ENCODE peak calls at places on chromosome 6, in eight cellular contexts. T, R, L, F, Z, J, P and X are unnamed samples. For H3K36me3, the result is how much of the 10 kb centered on the place peaks cover.

GRCh38 chr6:87920245-87920644 is 127.4 kb upstream of the SPACA1 start:
- DNase-seq in T (no peak), R (no peak), L (no peak), F (no peak), Z (no peak), J (no peak), P (no peak), X (no peak)

GRCh38 chr6:72712921-72713320 is 91.1 kb downstream of the KCNQ5 start:
- DNase-seq in T (no peak), R (no peak), L (no peak), F (no peak), Z (no peak), J (no peak), P (no peak), X (no peak)

GRCh38 chr6:13446371-13446770 is 41.0 kb downstream of the GFOD1 start:
- DNase-seq in T (no peak), R (no peak), L (no peak), F (no peak), Z (no peak), J (no peak), P (no peak), X (no peak)

GRCh38 chr6:139970591-139970991 is 596.1 kb upstream of the CITED2 start:
- DNase-seq in T (no peak), R (no peak), L (no peak), F (no peak), Z (no peak), J (no peak), P (no peak), X (no peak)

GRCh38 chr6:34238507-34239239 is 2.0 kb downstream of the HMGA1 start:
- DNase-seq in T (no peak), R (no peak), L (peak), F (peak), Z (no peak), J (no peak), P (no peak), X (no peak)

GRCh38 chr6:48068326-48069191 is 42.4 kb downstream of the PTCHD4 start:
- DNase-seq in T (peak), R (no peak), L (peak), F (no peak), Z (no peak), J (no peak), P (peak), X (peak)

GRCh38 chr6:163986313-163986712 is 571.8 kb downstream of the QKI start:
- DNase-seq in T (no peak), R (no peak), L (no peak), F (no peak), Z (peak), J (no peak), P (no peak), X (no peak)

GRCh38 chr6:4280721-4281120 is 145.3 kb upstream of the ECI2 start:
- DNase-seq in T (peak), R (no peak), L (no peak), F (no peak), Z (no peak), J (no peak), P (peak), X (no peak)

GRCh38 chr6:52407467-52407866 is 12.7 kb upstream of the EFHC1 start:
- DNase-seq in T (peak), R (no peak), L (no peak), F (no peak), Z (peak), J (no peak), P (peak), X (no peak)

GRCh38 chr6:163324928-163325784 is 89.4 kb upstream of the QKI start:
- DNase-seq in T (no peak), R (no peak), L (no peak), F (peak), Z (peak), J (peak), P (peak), X (no peak)

GRCh38 chr6:40882321-40882720 is 156.7 kb downstream of the UNC5CL start:
- DNase-seq in T (peak), R (no peak), L (peak), F (no peak), Z (peak), J (no peak), P (peak), X (no peak)

GRCh38 chr6:17714177-17714576 is 7.5 kb upstream of the NUP153 start:
- DNase-seq in T (no peak), R (no peak), L (no peak), F (no peak), Z (no peak), J (no peak), P (no peak), X (no peak)

GRCh38 chr6:24924956-24925355 is 10.8 kb downstream of the RIPOR2 start:
- DNase-seq in T (no peak), R (no peak), L (no peak), F (no peak), Z (no peak), J (no peak), P (no peak), X (no peak)

GRCh38 chr6:10951675-10952282 is 64.9 kb downstream of the SYCP2L start:
- DNase-seq in T (peak), R (no peak), L (no peak), F (no peak), Z (no peak), J (no peak), P (no peak), X (no peak)

GRCh38 chr6:20620043-20620442 is 85.8 kb downstream of the CDKAL1 start:
- DNase-seq in T (no peak), R (no peak), L (no peak), F (no peak), Z (no peak), J (no peak), P (no peak), X (no peak)

GRCh38 chr6:145669627-145670034 is 65.7 kb downstream of the EPM2A start:
- DNase-seq in T (no peak), R (no peak), L (no peak), F (no peak), Z (no peak), J (no peak), P (no peak), X (no peak)

GRCh38 chr6:35485402-35485877 is 11.4 kb downstream of the TEAD3 start:
- DNase-seq in T (peak), R (no peak), L (no peak), F (peak), Z (no peak), J (no peak), P (peak), X (peak)

GRCh38 chr6:21438237-21438985 is 155.1 kb upstream of the SOX4 start:
- DNase-seq in T (no peak), R (no peak), L (no peak), F (no peak), Z (no peak), J (no peak), P (no peak), X (no peak)

GRCh38 chr6:35024601-35025054 is 116.5 kb downstream of the TCP11 start:
- DNase-seq in T (peak), R (no peak), L (no peak), F (no peak), Z (peak), J (no peak), P (peak), X (peak)

GRCh38 chr6:36636687-36637418 is 41.7 kb upstream of the CDKN1A start:
- DNase-seq in T (no peak), R (no peak), L (no peak), F (no peak), Z (no peak), J (no peak), P (no peak), X (no peak)

GRCh38 chr6:35710241-35710847 is 21.6 kb upstream of the FKBP5 start:
- DNase-seq in T (no peak), R (no peak), L (no peak), F (peak), Z (peak), J (no peak), P (no peak), X (no peak)

GRCh38 chr6:56757585-56757984 is 114.9 kb upstream of the DST start:
- DNase-seq in T (no peak), R (no peak), L (no peak), F (peak), Z (peak), J (no peak), P (peak), X (peak)

GRCh38 chr6:159823953-159824352 is 23.9 kb downstream of the PNLDC1 start:
- DNase-seq in T (no peak), R (no peak), L (no peak), F (no peak), Z (no peak), J (no peak), P (no peak), X (no peak)

GRCh38 chr6:157329829-157330228 is 6.5 kb upstream of the TMEM242 start:
- DNase-seq in T (no peak), R (no peak), L (no peak), F (no peak), Z (no peak), J (no peak), P (no peak), X (no peak)

GRCh38 chr6:52410979-52411378 is 9.2 kb upstream of the EFHC1 start:
- DNase-seq in T (no peak), R (no peak), L (no peak), F (no peak), Z (no peak), J (no peak), P (no peak), X (no peak)

GRCh38 chr6:165847407-165848098 is 184.5 kb upstream of the PDE10A start:
- DNase-seq in T (no peak), R (no peak), L (no peak), F (no peak), Z (no peak), J (no peak), P (no peak), X (peak)

GRCh38 chr6:169779896-169780295 is 28.5 kb downstream of the ERMARD start:
- DNase-seq in T (no peak), R (no peak), L (no peak), F (no peak), Z (no peak), J (no peak), P (no peak), X (no peak)

GRCh38 chr6:170134077-170135040 is 156.5 kb downstream of the DLL1 start:
- DNase-seq in T (no peak), R (no peak), L (peak), F (peak), Z (peak), J (no peak), P (no peak), X (no peak)

GRCh38 chr6:33147807-33148666 is 44.2 kb downstream of the COL11A2 start:
- DNase-seq in T (peak), R (no peak), L (no peak), F (no peak), Z (peak), J (peak), P (peak), X (peak)

GRCh38 chr6:35415065-35415880 is 36.9 kb upstream of the FANCE start:
- DNase-seq in T (peak), R (no peak), L (peak), F (peak), Z (peak), J (peak), P (peak), X (no peak)

GRCh38 chr6:107658920-107659879 is 164.9 kb downstream of the SCML4 start:
- DNase-seq in T (no peak), R (no peak), L (no peak), F (no peak), Z (no peak), J (no peak), P (no peak), X (no peak)

GRCh38 chr6:54515013-54515412 is 206.8 kb downstream of the TINAG start:
- DNase-seq in T (no peak), R (no peak), L (no peak), F (no peak), Z (no peak), J (no peak), P (peak), X (no peak)

GRCh38 chr6:12969933-12970332 is 253.4 kb downstream of the PHACTR1 start:
- DNase-seq in T (no peak), R (no peak), L (no peak), F (no peak), Z (no peak), J (no peak), P (no peak), X (no peak)

GRCh38 chr6:143400258-143401059 is 50.0 kb downstream of the ADAT2 start:
- DNase-seq in T (no peak), R (no peak), L (no peak), F (no peak), Z (no peak), J (peak), P (peak), X (peak)

GRCh38 chr6:48150701-48151100 is 39.7 kb upstream of the PTCHD4 start:
- DNase-seq in T (no peak), R (no peak), L (no peak), F (no peak), Z (no peak), J (no peak), P (no peak), X (no peak)

GRCh38 chr6:168956884-168957730 is 296.5 kb downstream of the THBS2 start:
- DNase-seq in T (peak), R (no peak), L (no peak), F (peak), Z (peak), J (peak), P (peak), X (peak)

GRCh38 chr6:1082040-1082935 is 229.6 kb upstream of the FOXQ1 start:
- DNase-seq in T (no peak), R (no peak), L (no peak), F (no peak), Z (no peak), J (no peak), P (no peak), X (no peak)

GRCh38 chr6:155444120-155444917 is 11.3 kb downstream of the NOX3 start:
- DNase-seq in T (no peak), R (no peak), L (no peak), F (no peak), Z (no peak), J (no peak), P (no peak), X (no peak)

GRCh38 chr6:28206527-28207243 is 18.4 kb upstream of the ZSCAN9 start:
- DNase-seq in T (no peak), R (no peak), L (no peak), F (no peak), Z (no peak), J (no peak), P (no peak), X (no peak)
- H3K4me3 ChIP-seq in T (peak), R (no peak), L (no peak), F (no peak), Z (no peak), J (no peak), P (no peak), X (no peak)

DNA sequence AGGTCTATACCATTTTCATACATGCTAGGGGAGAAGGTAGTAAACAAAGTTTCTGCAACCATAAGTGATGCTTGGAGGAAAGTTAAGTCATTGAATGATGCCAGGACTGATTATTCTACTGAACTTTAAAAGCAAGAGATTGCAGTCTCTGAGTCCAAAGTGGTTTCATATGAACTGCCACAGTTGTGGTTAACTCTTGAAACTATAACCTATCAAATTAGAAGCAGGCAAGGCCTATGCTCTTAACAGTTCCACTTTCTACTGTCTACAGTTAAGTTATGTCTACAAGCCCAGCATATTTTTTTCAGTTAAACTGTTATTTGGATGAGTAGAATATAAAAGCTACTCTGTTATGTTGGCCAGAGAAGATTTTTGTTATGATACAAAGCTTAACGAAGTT is 326.5 kb upstream of the RUNX2 start:
- DNase-seq in T (no peak), R (no peak), L (no peak), F (no peak), Z (no peak), J (no peak), P (no peak), X (no peak)
- TF ChIP-seq CTCF in T (no peak), R (no peak), L (no peak), F (no peak), Z (no peak), J (no peak), P (no peak), X (no peak)

DNA sequence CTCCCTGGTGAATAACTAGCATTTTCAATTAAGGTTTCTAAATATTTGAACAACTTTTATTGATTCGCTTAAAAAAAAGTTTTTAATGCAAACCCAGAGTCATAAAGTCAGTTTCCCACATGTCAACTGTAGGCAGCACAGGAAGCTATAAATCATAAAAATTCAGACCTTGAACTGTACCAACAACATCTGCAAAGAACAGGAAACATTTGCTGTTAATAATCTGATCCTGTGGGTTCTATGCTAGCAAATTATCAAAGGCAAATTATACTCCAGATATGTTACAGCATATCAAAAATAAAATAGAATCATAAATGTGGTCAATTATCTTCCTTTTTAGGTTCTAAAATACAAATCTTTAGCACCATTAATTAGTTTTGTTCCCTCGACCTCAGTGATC is 16.6 kb upstream of the MAP7 start:
- DNase-seq in T (no peak), R (no peak), L (no peak), F (no peak), Z (no peak), J (no peak), P (no peak), X (no peak)
- H3K36me3 ChIP-seq in T (under half), R (under half), L (under half), F (under half), Z (under half), J (under half), P (under half), X (under half)

GRCh38 chr6:27141472-27142015 is 106.0 kb upstream of the PRSS16 start:
- DNase-seq in T (no peak), R (no peak), L (no peak), F (no peak), Z (no peak), J (no peak), P (no peak), X (no peak)
- H3K4me3 ChIP-seq in T (no peak), R (no peak), L (no peak), F (no peak), Z (no peak), J (no peak), P (no peak), X (no peak)

DNA sequence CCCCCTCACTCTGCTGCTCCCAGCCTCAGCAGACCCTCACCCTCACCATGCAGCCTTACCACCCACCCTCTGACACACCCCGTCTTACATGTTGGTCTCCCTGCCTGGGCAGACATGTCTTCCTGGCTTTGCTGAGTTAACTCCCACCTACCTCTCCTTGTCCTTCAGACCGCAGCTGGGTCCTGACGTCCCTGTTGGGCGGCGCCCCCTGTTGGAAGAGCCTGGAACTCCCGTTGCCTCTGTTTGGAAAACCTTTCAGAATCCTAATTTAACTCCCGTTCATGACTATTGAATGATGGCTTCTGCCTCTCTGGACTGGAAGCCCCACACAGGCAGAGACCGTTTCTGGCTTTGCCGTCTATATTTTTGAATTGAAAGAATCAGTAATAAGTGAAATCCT is 245.1 kb downstream of the MYLK4 start:
- DNase-seq in T (no peak), R (no peak), L (no peak), F (no peak), Z (no peak), J (no peak), P (no peak), X (no peak)
- TF ChIP-seq CTCF in T (peak), R (no peak), L (no peak), F (no peak), Z (no peak), J (no peak), P (no peak), X (no peak)

GRCh38 chr6:31693535-31693934 is 9.6 kb downstream of the ABHD16A start:
- DNase-seq in T (no peak), R (no peak), L (no peak), F (no peak), Z (no peak), J (no peak), P (no peak), X (no peak)

GRCh38 chr6:31691078-31691463 is 10.2 kb upstream of the LY6G5C start:
- DNase-seq in T (no peak), R (no peak), L (no peak), F (no peak), Z (no peak), J (no peak), P (no peak), X (no peak)

GRCh38 chr6:31692886-31693285 is 10.2 kb downstream of the ABHD16A start:
- DNase-seq in T (no peak), R (no peak), L (no peak), F (no peak), Z (no peak), J (no peak), P (no peak), X (no peak)

GRCh38 chr6:31691564-31692108 is 10.8 kb upstream of the LY6G5C start:
- DNase-seq in T (no peak), R (no peak), L (no peak), F (no peak), Z (no peak), J (no peak), P (no peak), X (no peak)

GRCh38 chr6:31692353-31692752 is 10.8 kb downstream of the ABHD16A start:
- DNase-seq in T (no peak), R (no peak), L (no peak), F (no peak), Z (no peak), J (no peak), P (no peak), X (no peak)
- H3K36me3 ChIP-seq in T (under half), R (half or more), L (under half), F (half or more), Z (under half), J (under half), P (half or more), X (under half)

DNA sequence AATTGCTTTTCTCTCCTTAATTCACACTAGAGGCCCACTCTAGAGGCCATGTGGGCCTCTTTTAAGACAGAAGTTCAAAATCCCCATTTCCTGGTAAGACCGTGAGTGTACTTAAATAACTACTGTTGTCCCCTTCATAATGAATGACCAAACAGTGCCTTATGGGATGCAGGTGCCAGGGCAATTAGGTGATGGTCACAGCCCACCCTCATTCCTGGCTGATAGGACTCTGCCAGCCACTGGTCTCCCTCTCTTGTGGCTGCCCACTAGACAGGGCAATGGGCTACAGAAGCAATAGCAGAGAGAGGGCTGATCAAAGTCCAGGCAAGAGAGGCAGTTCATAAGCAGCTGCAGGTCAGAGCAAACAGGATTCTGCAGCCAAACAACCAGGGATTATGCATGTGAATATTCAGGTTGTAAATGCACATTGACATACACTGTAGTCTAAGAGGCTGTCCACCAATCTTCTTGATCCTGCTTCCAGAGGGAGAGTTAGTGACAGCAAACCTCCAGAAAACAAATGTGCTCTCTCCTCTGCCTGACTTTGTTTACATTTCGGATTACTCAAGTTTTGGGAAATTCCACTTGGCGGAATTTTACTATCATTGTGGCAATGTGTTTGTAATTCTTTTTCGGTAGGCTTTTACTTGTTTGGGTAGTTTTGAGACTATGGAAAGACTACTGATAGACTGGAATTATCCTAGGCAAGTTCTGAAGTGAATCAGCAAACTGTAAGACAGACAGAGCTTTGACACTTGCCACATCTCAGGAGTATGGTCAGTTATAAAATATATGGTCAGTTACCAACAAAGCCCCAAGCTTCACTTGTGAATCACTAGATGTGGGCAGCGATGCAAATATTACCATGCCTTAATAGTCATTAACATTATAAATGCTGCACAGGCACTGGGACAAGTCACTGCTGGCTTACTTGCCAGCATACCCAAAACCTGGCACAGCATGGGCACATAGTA is 12.8 kb downstream of the PTPRK start:
- DNase-seq in T (no peak), R (no peak), L (no peak), F (no peak), Z (peak), J (no peak), P (no peak), X (peak)
- H3K4me3 ChIP-seq in T (no peak), R (no peak), L (no peak), F (no peak), Z (no peak), J (no peak), P (no peak), X (no peak)